ENCODE peak calls at places on chromosomes 2 and 18, in ten cellular contexts. One of them, this sample, is unnamed.

GRCh38 chr2:100739735-100740432 is 80.1 kb upstream of the NPAS2 start:
- DNase-seq in central memory CD4-positive, alpha-beta T cell: no peak
- DNase-seq in ovary: no peak
- DNase-seq in foreskin fibroblast: no peak
- DNase-seq in upper lobe of right lung: no peak
- DNase-seq in hypothalamus: no peak
- DNase-seq in GM12865: no peak
- DNase-seq in IMR-90: no peak
- DNase-seq in activated T-cell treated with anti-CD3 and anti-CD28 coated beads for 4 hours: no peak
- DNase-seq in occipital lobe: no peak
- DNase-seq in this sample: no peak

GRCh38 chr2:8090748-8091700 is 590.8 kb upstream of the ID2 start:
- DNase-seq in central memory CD4-positive, alpha-beta T cell: no peak
- DNase-seq in ovary: peak; percentile 57
- DNase-seq in foreskin fibroblast: peak; percentile 98
- DNase-seq in upper lobe of right lung: peak; percentile 71
- DNase-seq in hypothalamus: no peak
- DNase-seq in GM12865: peak; percentile 57
- DNase-seq in IMR-90: peak; percentile 93
- DNase-seq in activated T-cell treated with anti-CD3 and anti-CD28 coated beads for 4 hours: no peak
- DNase-seq in occipital lobe: no peak
- DNase-seq in this sample: no peak

GRCh38 chr2:72278046-72278445 is 130.4 kb upstream of the CYP26B1 start:
- DNase-seq in central memory CD4-positive, alpha-beta T cell: no peak
- DNase-seq in ovary: no peak
- DNase-seq in foreskin fibroblast: peak; percentile 67
- DNase-seq in upper lobe of right lung: no peak
- DNase-seq in hypothalamus: no peak
- DNase-seq in GM12865: no peak
- DNase-seq in IMR-90: peak; percentile 79
- DNase-seq in activated T-cell treated with anti-CD3 and anti-CD28 coated beads for 4 hours: no peak
- DNase-seq in occipital lobe: no peak
- DNase-seq in this sample: no peak

GRCh38 chr2:29165362-29166236 is 50.4 kb downstream of the CLIP4 start:
- DNase-seq in central memory CD4-positive, alpha-beta T cell: no peak
- DNase-seq in ovary: no peak
- DNase-seq in foreskin fibroblast: peak; percentile 84
- DNase-seq in upper lobe of right lung: no peak
- DNase-seq in hypothalamus: no peak
- DNase-seq in GM12865: no peak
- DNase-seq in IMR-90: peak; percentile 93
- DNase-seq in activated T-cell treated with anti-CD3 and anti-CD28 coated beads for 4 hours: no peak
- DNase-seq in occipital lobe: no peak
- DNase-seq in this sample: no peak

GRCh38 chr2:221449406-221449805 is 122.7 kb downstream of the EPHA4 start:
- DNase-seq in central memory CD4-positive, alpha-beta T cell: no peak
- DNase-seq in ovary: no peak
- DNase-seq in foreskin fibroblast: no peak
- DNase-seq in upper lobe of right lung: no peak
- DNase-seq in hypothalamus: no peak
- DNase-seq in GM12865: no peak
- DNase-seq in IMR-90: no peak
- DNase-seq in activated T-cell treated with anti-CD3 and anti-CD28 coated beads for 4 hours: no peak
- DNase-seq in occipital lobe: no peak
- DNase-seq in this sample: no peak

GRCh38 chr2:235034270-235035135 is 82.7 kb downstream of the SH3BP4 start:
- DNase-seq in central memory CD4-positive, alpha-beta T cell: no peak
- DNase-seq in ovary: no peak
- DNase-seq in foreskin fibroblast: no peak
- DNase-seq in upper lobe of right lung: peak; percentile 57
- DNase-seq in hypothalamus: no peak
- DNase-seq in GM12865: no peak
- DNase-seq in IMR-90: no peak
- DNase-seq in activated T-cell treated with anti-CD3 and anti-CD28 coated beads for 4 hours: no peak
- DNase-seq in occipital lobe: no peak
- DNase-seq in this sample: no peak

GRCh38 chr2:152820048-152820447 is 101.6 kb downstream of the ARL6IP6 start:
- DNase-seq in central memory CD4-positive, alpha-beta T cell: no peak
- DNase-seq in ovary: no peak
- DNase-seq in foreskin fibroblast: no peak
- DNase-seq in upper lobe of right lung: no peak
- DNase-seq in hypothalamus: no peak
- DNase-seq in GM12865: no peak
- DNase-seq in IMR-90: no peak
- DNase-seq in activated T-cell treated with anti-CD3 and anti-CD28 coated beads for 4 hours: no peak
- DNase-seq in occipital lobe: no peak
- DNase-seq in this sample: no peak

GRCh38 chr2:95346738-95347671 is 49.9 kb downstream of the KCNIP3 start:
- DNase-seq in central memory CD4-positive, alpha-beta T cell: no peak
- DNase-seq in ovary: peak; percentile 46
- DNase-seq in foreskin fibroblast: peak; percentile 72
- DNase-seq in upper lobe of right lung: peak; percentile 66
- DNase-seq in hypothalamus: no peak
- DNase-seq in GM12865: no peak
- DNase-seq in IMR-90: no peak
- DNase-seq in activated T-cell treated with anti-CD3 and anti-CD28 coated beads for 4 hours: no peak
- DNase-seq in occipital lobe: no peak
- DNase-seq in this sample: peak; percentile 47

GRCh38 chr2:169693344-169693743 is 861 bp downstream of the CFAP210 start:
- DNase-seq in central memory CD4-positive, alpha-beta T cell: peak; percentile 25
- DNase-seq in ovary: no peak
- DNase-seq in foreskin fibroblast: no peak
- DNase-seq in upper lobe of right lung: no peak
- DNase-seq in hypothalamus: peak; percentile 1
- DNase-seq in GM12865: peak; percentile 8
- DNase-seq in IMR-90: no peak
- DNase-seq in activated T-cell treated with anti-CD3 and anti-CD28 coated beads for 4 hours: no peak
- DNase-seq in occipital lobe: no peak
- DNase-seq in this sample: no peak

GRCh38 chr2:235551965-235552364 is 58.1 kb downstream of the AGAP1 start:
- DNase-seq in central memory CD4-positive, alpha-beta T cell: no peak
- DNase-seq in ovary: no peak
- DNase-seq in foreskin fibroblast: peak; percentile 68
- DNase-seq in upper lobe of right lung: peak; percentile 74
- DNase-seq in hypothalamus: peak; percentile 68
- DNase-seq in GM12865: peak; percentile 8
- DNase-seq in IMR-90: peak; percentile 48
- DNase-seq in activated T-cell treated with anti-CD3 and anti-CD28 coated beads for 4 hours: no peak
- DNase-seq in occipital lobe: no peak
- DNase-seq in this sample: peak; percentile 73

GRCh38 chr18:23281626-23282436 is 146.5 kb downstream of the CABLES1 start:
- DNase-seq in central memory CD4-positive, alpha-beta T cell: no peak
- DNase-seq in ovary: no peak
- DNase-seq in foreskin fibroblast: peak; percentile 76
- DNase-seq in upper lobe of right lung: no peak
- DNase-seq in hypothalamus: no peak
- DNase-seq in GM12865: no peak
- DNase-seq in IMR-90: no peak
- DNase-seq in activated T-cell treated with anti-CD3 and anti-CD28 coated beads for 4 hours: no peak
- DNase-seq in occipital lobe: no peak
- DNase-seq in this sample: no peak

GRCh38 chr2:230738391-230738811 is 25.8 kb downstream of the CAB39 start:
- DNase-seq in central memory CD4-positive, alpha-beta T cell: no peak
- DNase-seq in ovary: no peak
- DNase-seq in foreskin fibroblast: peak; percentile 42
- DNase-seq in upper lobe of right lung: no peak
- DNase-seq in hypothalamus: no peak
- DNase-seq in GM12865: no peak
- DNase-seq in IMR-90: peak; percentile 63
- DNase-seq in activated T-cell treated with anti-CD3 and anti-CD28 coated beads for 4 hours: no peak
- DNase-seq in occipital lobe: no peak
- DNase-seq in this sample: no peak

GRCh38 chr2:53960476-53960875 is 10.3 kb downstream of the PSME4 start:
- DNase-seq in central memory CD4-positive, alpha-beta T cell: no peak
- DNase-seq in ovary: no peak
- DNase-seq in foreskin fibroblast: no peak
- DNase-seq in upper lobe of right lung: no peak
- DNase-seq in hypothalamus: no peak
- DNase-seq in GM12865: no peak
- DNase-seq in IMR-90: no peak
- DNase-seq in activated T-cell treated with anti-CD3 and anti-CD28 coated beads for 4 hours: no peak
- DNase-seq in occipital lobe: no peak
- DNase-seq in this sample: no peak

GRCh38 chr2:99861376-99861760 is 281.0 kb downstream of the AFF3 start:
- DNase-seq in central memory CD4-positive, alpha-beta T cell: no peak
- DNase-seq in ovary: no peak
- DNase-seq in foreskin fibroblast: no peak
- DNase-seq in upper lobe of right lung: no peak
- DNase-seq in hypothalamus: no peak
- DNase-seq in GM12865: peak; percentile 11
- DNase-seq in IMR-90: peak; percentile 66
- DNase-seq in activated T-cell treated with anti-CD3 and anti-CD28 coated beads for 4 hours: no peak
- DNase-seq in occipital lobe: no peak
- DNase-seq in this sample: no peak

This sample was measured in left lobe of liver.